ENCODE peak calls at places on chromosomes 3 and 15, in eight cellular contexts. D is tibial nerve; N is mesendoderm; X is substantia nigra; B is transverse colon; A is CD8-positive, alpha-beta memory T cell; S is PC-9; T is astrocyte. F is an unnamed sample.

GRCh38 chr15:91196768-91197167 is 96.7 kb downstream of the SV2B start:
- DNase-seq in D (no peak), N (no peak), X (no peak), B (no peak), A (no peak), S (no peak), T (no peak), F (no peak)

GRCh38 chr3:194163697-194164096 is 27.7 kb downstream of the HES1 start:
- DNase-seq in D (no peak), N (peak), X (no peak), B (no peak), A (no peak), S (no peak), T (no peak), F (no peak)

GRCh38 chr15:90184119-90184785 is 16.9 kb upstream of the SEMA4B start:
- DNase-seq in D (peak), N (no peak), X (no peak), B (peak), A (no peak), S (peak), T (peak), F (peak)

GRCh38 chr15:43383070-43383469 is 12.2 kb downstream of the TUBGCP4 start:
- DNase-seq in D (no peak), N (no peak), X (no peak), B (no peak), A (no peak), S (no peak), T (peak), F (no peak)

GRCh38 chr15:62275818-62276217 is 110.7 kb upstream of the C2CD4B start:
- DNase-seq in D (no peak), N (no peak), X (no peak), B (no peak), A (no peak), S (no peak), T (no peak), F (peak)

GRCh38 chr3:169472259-169472900 is 191.1 kb downstream of the MECOM start:
- DNase-seq in D (no peak), N (no peak), X (no peak), B (no peak), A (no peak), S (no peak), T (no peak), F (no peak)

GRCh38 chr3:171458056-171458856 is 1.9 kb downstream of the TNIK start:
- DNase-seq in D (no peak), N (peak), X (no peak), B (peak), A (peak), S (no peak), T (no peak), F (no peak)

GRCh38 chr3:72665103-72665502 is 183.1 kb downstream of the SHQ1 start:
- DNase-seq in D (no peak), N (no peak), X (no peak), B (no peak), A (no peak), S (no peak), T (no peak), F (no peak)

GRCh38 chr15:87340370-87340769 is 916.2 kb downstream of the NTRK3 start:
- DNase-seq in D (no peak), N (no peak), X (no peak), B (no peak), A (no peak), S (no peak), T (no peak), F (no peak)

GRCh38 chr3:136819784-136820640 is 1.1 kb downstream of the SLC35G2 start:
- DNase-seq in D (peak), N (peak), X (peak), B (peak), A (peak), S (peak), T (peak), F (peak)

GRCh38 chr3:38968891-38969290 is 82.9 kb downstream of the SCN11A start:
- DNase-seq in D (no peak), N (no peak), X (no peak), B (no peak), A (no peak), S (no peak), T (no peak), F (no peak)

GRCh38 chr3:197423376-197423775 is 125.0 kb upstream of the DLG1 start:
- DNase-seq in D (no peak), N (no peak), X (no peak), B (no peak), A (no peak), S (no peak), T (no peak), F (no peak)

GRCh38 chr15:73956276-73957086 is 30.2 kb downstream of the LOXL1 start:
- DNase-seq in D (no peak), N (no peak), X (no peak), B (no peak), A (no peak), S (peak), T (peak), F (no peak)

GRCh38 chr3:140093742-140094141 is 158.8 kb downstream of the CLSTN2 start:
- DNase-seq in D (peak), N (no peak), X (no peak), B (peak), A (no peak), S (no peak), T (peak), F (no peak)

GRCh38 chr3:151146071-151146730 is 56.8 kb downstream of the GPR171 start:
- DNase-seq in D (peak), N (peak), X (peak), B (peak), A (no peak), S (peak), T (peak), F (peak)

GRCh38 chr3:152019516-152019915 is 146.1 kb downstream of the SUCNR1 start:
- DNase-seq in D (no peak), N (peak), X (no peak), B (no peak), A (no peak), S (peak), T (no peak), F (no peak)

GRCh38 chr15:34795267-34796081 is at the start of gene ACTC1:
- DNase-seq in D (no peak), N (peak), X (no peak), B (no peak), A (no peak), S (peak), T (peak), F (peak)

GRCh38 chr15:88909956-88910831 is 3.0 kb downstream of the MFGE8 start:
- DNase-seq in D (no peak), N (no peak), X (no peak), B (no peak), A (no peak), S (no peak), T (no peak), F (no peak)

GRCh38 chr15:90046846-90047481 is 45.8 kb downstream of the ZNF710 start:
- DNase-seq in D (no peak), N (no peak), X (no peak), B (peak), A (no peak), S (peak), T (no peak), F (no peak)

GRCh38 chr3:125440559-125440955 is 65.4 kb upstream of the ZNF148 start:
- DNase-seq in D (no peak), N (peak), X (no peak), B (peak), A (no peak), S (peak), T (no peak), F (no peak)

GRCh38 chr15:45481151-45481550 is 41.4 kb downstream of the SLC30A4 start:
- DNase-seq in D (no peak), N (no peak), X (no peak), B (no peak), A (no peak), S (no peak), T (no peak), F (no peak)

GRCh38 chr3:41120461-41120860 is 78.8 kb upstream of the CTNNB1 start:
- DNase-seq in D (no peak), N (no peak), X (no peak), B (no peak), A (no peak), S (no peak), T (no peak), F (peak)

GRCh38 chr3:71447197-71447596 is 136.3 kb downstream of the FOXP1 start:
- DNase-seq in D (no peak), N (no peak), X (no peak), B (no peak), A (no peak), S (no peak), T (peak), F (no peak)

GRCh38 chr3:147398841-147399534 is 7.4 kb downstream of the ZIC4 start:
- DNase-seq in D (no peak), N (peak), X (no peak), B (no peak), A (no peak), S (no peak), T (no peak), F (no peak)

GRCh38 chr3:123431658-123432323 is 17.1 kb downstream of the ADCY5 start:
- DNase-seq in D (no peak), N (no peak), X (no peak), B (peak), A (no peak), S (no peak), T (peak), F (no peak)

GRCh38 chr3:172911142-172911541 is 160.6 kb downstream of the ECT2 start:
- DNase-seq in D (no peak), N (peak), X (no peak), B (no peak), A (no peak), S (no peak), T (no peak), F (no peak)

GRCh38 chr3:134357914-134358811 is 16.1 kb downstream of the AMOTL2 start:
- DNase-seq in D (no peak), N (peak), X (no peak), B (no peak), A (no peak), S (peak), T (peak), F (no peak)

GRCh38 chr3:197030379-197031314 is 1.0 kb upstream of the MELTF start:
- DNase-seq in D (no peak), N (peak), X (no peak), B (no peak), A (no peak), S (no peak), T (no peak), F (no peak)

GRCh38 chr15:60553163-60553562 is 74.2 kb upstream of the ICE2 start:
- DNase-seq in D (no peak), N (no peak), X (no peak), B (no peak), A (no peak), S (no peak), T (no peak), F (no peak)

GRCh38 chr3:33184863-33185262 is 33.7 kb downstream of the SUSD5 start:
- DNase-seq in D (no peak), N (no peak), X (no peak), B (no peak), A (no peak), S (no peak), T (no peak), F (no peak)

GRCh38 chr15:40080847-40081246 is 27.8 kb downstream of the BMF start:
- DNase-seq in D (no peak), N (no peak), X (no peak), B (no peak), A (no peak), S (no peak), T (no peak), F (no peak)

GRCh38 chr3:12286504-12286903 is 2.4 kb upstream of the PPARG start:
- DNase-seq in D (no peak), N (no peak), X (no peak), B (no peak), A (no peak), S (no peak), T (no peak), F (no peak)

DNA sequence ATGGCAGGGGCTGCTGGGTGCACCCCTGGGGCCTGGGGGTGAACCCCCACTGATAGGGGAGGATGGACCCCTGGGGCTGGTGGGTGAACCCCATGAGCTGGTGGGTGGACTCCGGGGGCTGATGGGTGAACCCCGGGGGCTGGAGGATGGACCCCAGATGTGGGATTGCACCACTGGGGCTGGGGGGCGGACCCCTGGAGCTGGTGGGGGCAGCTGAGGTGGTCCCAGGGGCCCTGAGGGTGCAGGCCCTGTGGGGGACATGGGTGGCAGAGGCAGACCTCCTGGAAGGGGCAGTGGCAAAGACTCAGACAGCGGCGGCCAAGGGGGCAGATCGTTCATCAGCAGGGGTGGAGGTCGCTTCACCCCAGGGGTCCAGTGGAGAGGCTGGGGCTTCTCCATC is 17.4 kb upstream of the TXNRD3 start:
- DNase-seq in D (no peak), N (no peak), X (no peak), B (no peak), A (no peak), S (no peak), T (no peak), F (no peak)
- H3K27ac ChIP-seq in D (no peak), N (no peak), X (no peak), B (no peak), A (no peak), S (no peak), T (no peak), F (no peak)

DNA sequence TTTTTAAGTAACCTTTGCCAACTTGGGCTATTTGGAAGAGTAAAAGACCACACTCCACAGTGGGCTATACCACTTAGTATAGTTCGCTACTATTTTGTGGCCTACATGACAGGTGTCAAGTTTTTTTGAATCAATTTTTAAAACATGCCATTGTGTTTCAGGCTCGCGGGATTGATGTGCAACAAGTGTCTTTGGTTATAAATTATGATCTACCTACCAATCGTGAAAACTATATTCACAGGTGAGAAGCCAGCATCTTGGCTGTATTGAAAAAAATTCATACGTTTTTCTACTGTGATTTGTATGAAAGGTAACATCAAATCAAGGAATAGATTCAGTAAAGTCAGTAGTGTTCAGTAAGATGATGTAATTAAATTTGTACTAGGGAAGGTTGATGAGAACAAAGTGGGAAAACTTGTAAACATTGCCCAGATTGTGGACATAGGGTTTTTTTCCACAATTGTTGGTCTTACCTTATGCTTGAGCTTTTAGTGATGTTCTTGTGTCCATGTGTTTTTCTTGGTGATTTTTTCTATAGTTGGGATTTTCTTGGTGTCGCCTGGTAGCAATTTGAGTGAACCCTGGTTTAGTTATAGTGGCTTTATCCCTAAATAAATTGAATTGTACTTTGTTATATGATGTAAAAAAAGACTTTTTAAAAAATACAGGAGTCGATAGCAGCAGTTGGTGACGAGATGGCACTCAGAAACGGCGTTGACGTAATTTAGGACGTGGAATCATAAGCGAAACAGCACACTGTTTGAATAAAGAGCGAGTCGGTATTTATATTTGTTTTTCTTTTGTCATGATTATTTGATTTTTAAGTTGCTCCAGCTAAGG is 4.5 kb downstream of the EIF4A2 start:
- DNase-seq in D (no peak), N (no peak), X (no peak), B (no peak), A (no peak), S (no peak), T (no peak), F (no peak)
- H3K27ac ChIP-seq in D (no peak), N (no peak), X (no peak), B (no peak), A (no peak), S (peak), T (no peak), F (no peak)

DNA sequence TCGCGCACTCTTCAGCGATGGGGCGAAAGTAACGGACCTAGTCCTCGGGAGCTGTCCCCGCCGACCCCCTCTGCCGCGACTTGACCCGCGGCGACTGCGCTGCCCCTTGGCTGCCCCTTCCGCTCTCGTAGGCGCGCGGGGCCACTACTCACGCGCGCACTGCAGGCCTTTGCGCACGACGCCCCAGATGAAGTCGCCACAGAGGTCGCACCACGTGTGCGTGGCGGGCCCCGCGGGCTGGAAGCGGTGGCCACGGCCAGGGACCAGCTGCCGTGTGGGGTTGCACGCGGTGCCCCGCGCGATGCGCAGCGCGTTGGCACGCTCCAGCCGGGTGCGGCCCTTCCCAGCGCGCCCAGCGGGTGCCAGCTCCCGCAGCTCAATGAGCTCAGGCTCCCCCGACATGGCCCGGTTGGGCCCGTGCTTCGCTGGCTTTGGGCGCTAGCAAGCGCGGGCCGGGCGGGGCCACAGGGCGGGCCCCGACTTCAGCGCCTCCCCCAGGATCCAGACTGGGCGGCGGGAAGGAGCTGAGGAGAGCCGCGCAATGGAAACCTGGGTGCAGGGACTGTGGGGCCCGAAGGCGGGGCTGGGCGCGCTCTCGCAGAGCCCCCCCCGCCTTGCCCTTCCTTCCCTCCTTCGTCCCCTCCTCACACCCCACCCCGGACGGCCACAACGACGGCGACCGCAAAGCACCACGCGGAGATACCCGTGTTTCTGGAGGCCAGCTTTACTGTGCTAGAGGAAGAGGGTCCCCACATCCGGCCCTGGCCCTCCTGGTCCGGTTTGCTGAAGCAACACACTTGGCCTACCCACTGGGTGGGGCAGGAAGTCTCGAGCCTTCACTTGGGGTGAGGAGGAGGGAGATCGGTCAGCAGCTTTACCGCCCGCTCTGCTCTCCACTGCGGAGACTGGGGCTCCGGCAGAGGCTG is at the start of gene RASSF1:
- DNase-seq in D (peak), N (peak), X (no peak), B (peak), A (peak), S (peak), T (no peak), F (no peak)
- H3K27ac ChIP-seq in D (peak), N (no peak), X (peak), B (peak), A (peak), S (no peak), T (no peak), F (peak)

GRCh38 chr3:160129459-160130061 is 95.7 kb upstream of the C3orf80 start:
- DNase-seq in D (no peak), N (no peak), X (no peak), B (no peak), A (no peak), S (no peak), T (peak), F (no peak)
- H3K27ac ChIP-seq in D (no peak), N (no peak), X (no peak), B (no peak), A (no peak), S (peak), T (peak), F (no peak)

DNA sequence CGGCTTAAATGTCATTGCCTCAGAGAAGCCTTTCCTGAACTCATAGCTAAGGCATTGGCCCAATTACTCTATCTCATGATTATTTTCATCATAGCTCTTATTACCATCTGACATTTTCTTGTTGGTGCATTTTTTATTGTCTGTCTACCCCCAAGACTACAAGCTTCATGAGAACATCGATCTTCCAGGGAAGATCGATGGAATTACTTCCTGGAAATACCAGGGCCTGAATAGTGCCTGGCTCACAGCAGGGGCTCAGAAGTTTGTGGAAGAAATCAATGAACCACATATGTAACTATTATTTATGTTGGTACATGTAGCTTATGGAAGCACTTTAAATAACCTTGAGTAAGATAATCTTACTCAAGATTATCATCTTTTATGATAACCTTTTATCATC is 7.7 kb upstream of the MEF2A start:
- DNase-seq in D (no peak), N (no peak), X (no peak), B (no peak), A (no peak), S (no peak), T (no peak), F (no peak)
- H3K27ac ChIP-seq in D (no peak), N (no peak), X (no peak), B (no peak), A (no peak), S (no peak), T (no peak), F (no peak)

GRCh38 chr15:99139276-99139675 is 34.4 kb downstream of the SYNM start:
- DNase-seq in D (no peak), N (peak), X (no peak), B (no peak), A (no peak), S (no peak), T (no peak), F (no peak)

GRCh38 chr15:99138491-99138982 is 33.7 kb downstream of the SYNM start:
- DNase-seq in D (no peak), N (peak), X (no peak), B (no peak), A (no peak), S (no peak), T (no peak), F (no peak)

GRCh38 chr15:99137877-99138276 is 33.0 kb downstream of the SYNM start:
- DNase-seq in D (no peak), N (no peak), X (no peak), B (no peak), A (no peak), S (no peak), T (no peak), F (no peak)

GRCh38 chr15:99135194-99135593 is 30.3 kb downstream of the SYNM start:
- DNase-seq in D (no peak), N (no peak), X (no peak), B (no peak), A (no peak), S (no peak), T (no peak), F (no peak)

GRCh38 chr15:99137111-99137546 is 32.2 kb downstream of the SYNM start:
- DNase-seq in D (no peak), N (no peak), X (no peak), B (no peak), A (no peak), S (no peak), T (no peak), F (no peak)
- H3K27ac ChIP-seq in D (no peak), N (no peak), X (no peak), B (peak), A (no peak), S (no peak), T (no peak), F (no peak)

GRCh38 chr3:66998075-66998898 is at the start of gene KBTBD8:
- DNase-seq in D (peak), N (peak), X (peak), B (peak), A (peak), S (peak), T (peak), F (peak)

GRCh38 chr3:66998899-66999235 is 760 bp downstream of the KBTBD8 start:
- DNase-seq in D (no peak), N (peak), X (no peak), B (no peak), A (no peak), S (no peak), T (peak), F (no peak)

GRCh38 chr3:67001086-67001861 is 3.2 kb downstream of the KBTBD8 start:
- DNase-seq in D (no peak), N (no peak), X (no peak), B (no peak), A (no peak), S (no peak), T (no peak), F (no peak)

GRCh38 chr3:66997560-66998074 is 490 bp upstream of the KBTBD8 start:
- DNase-seq in D (no peak), N (peak), X (no peak), B (no peak), A (peak), S (no peak), T (peak), F (no peak)

GRCh38 chr3:67000006-67000405 is 1.9 kb downstream of the KBTBD8 start:
- DNase-seq in D (no peak), N (no peak), X (no peak), B (no peak), A (no peak), S (no peak), T (peak), F (no peak)
- H3K27ac ChIP-seq in D (peak), N (no peak), X (no peak), B (no peak), A (no peak), S (no peak), T (peak), F (no peak)

F was measured in caudate nucleus.